ENCODE peak calls at places on chromosomes 7 and 10, in four cellular contexts. K, N, G and H are unnamed samples.
A peak's percentile ranks its signal among the peaks of the same experiment; 100 is the strongest.

GRCh38 chr10:133277993-133278576 is 1.4 kb upstream of the ADAM8 start:
- DNase-seq in N (no peak), G (no peak), K (no peak), H (peak; percentile 77)

GRCh38 chr7:51040777-51041176 is 258.1 kb upstream of the GRB10 start:
- DNase-seq in N (peak; percentile 46), K (no peak), G (no peak), H (no peak)

GRCh38 chr7:98116656-98117461 is 10.2 kb downstream of the LMTK2 start:
- DNase-seq in G (no peak), N (peak; percentile 78), K (peak; percentile 70), H (no peak)

GRCh38 chr10:21413680-21414079 is 111.8 kb downstream of the SKIDA1 start:
- DNase-seq in G (no peak), N (no peak), K (no peak), H (no peak)

GRCh38 chr10:103792547-103792946 is 62.8 kb downstream of the SH3PXD2A start:
- DNase-seq in G (no peak), N (no peak), K (no peak), H (no peak)

GRCh38 chr7:84477786-84478405 is 283.3 kb upstream of the SEMA3A start:
- DNase-seq in G (no peak), K (no peak), N (no peak), H (no peak)

GRCh38 chr10:132185601-132186487 is 904 bp upstream of the DPYSL4 start:
- DNase-seq in K (no peak), N (peak; percentile 41), G (no peak), H (no peak)

GRCh38 chr10:113273877-113274829 is 278.7 kb upstream of the HABP2 start:
- DNase-seq in K (no peak), G (no peak), N (no peak), H (no peak)

GRCh38 chr10:29735628-29736324 is 101.0 kb upstream of the SVIL start:
- DNase-seq in N (no peak), K (no peak), G (no peak), H (peak; percentile 80)

GRCh38 chr10:20890009-20890408 is 7.1 kb downstream of the NEBL start:
- DNase-seq in N (peak; percentile 24), G (peak; percentile 35), K (no peak), H (no peak)

GRCh38 chr10:7444576-7445226 is 33.9 kb upstream of the SFMBT2 start:
- DNase-seq in N (no peak), G (no peak), K (no peak), H (no peak)

GRCh38 chr7:114293289-114294012 is 121.2 kb upstream of the FOXP2 start:
- DNase-seq in K (no peak), G (no peak), N (peak; percentile 9), H (peak; percentile 18)

GRCh38 chr10:44995914-44996633 is 4.6 kb upstream of the ZNF22 start:
- DNase-seq in K (no peak), N (peak; percentile 90), G (no peak), H (peak; percentile 59)

GRCh38 chr7:54788664-54789063 is 29.7 kb upstream of the SEC61G start:
- DNase-seq in N (peak; percentile 90), G (no peak), K (peak; percentile 86), H (peak; percentile 69)